ENCODE peak calls at places on chromosomes 12 and 14, in five cellular contexts. W, Q, M, D and F are unnamed samples.

GRCh38 chr12:4526923-4527546 is 11.7 kb upstream of the RAD51AP1 start:
- DNase-seq in W (no peak), Q (no peak), M (no peak), D (no peak), F (no peak)

GRCh38 chr14:35435177-35435576 is 30.6 kb upstream of the NFKBIA start:
- DNase-seq in W (no peak), Q (no peak), M (no peak), D (no peak), F (no peak)

GRCh38 chr14:98958048-98959031 is 313.7 kb downstream of the BCL11B start:
- DNase-seq in W (no peak), Q (no peak), M (no peak), D (no peak), F (no peak)

GRCh38 chr14:67704484-67705089 is 2.9 kb downstream of the RDH12 start:
- DNase-seq in W (no peak), Q (peak), M (peak), D (peak), F (no peak)

GRCh38 chr12:27969901-27970390 is 2.6 kb downstream of the PTHLH start:
- DNase-seq in W (no peak), Q (peak), M (peak), D (peak), F (no peak)

GRCh38 chr12:113247123-113248045 is 26.1 kb downstream of the TPCN1 start:
- DNase-seq in W (no peak), Q (no peak), M (peak), D (no peak), F (no peak)

GRCh38 chr14:26216797-26217196 is 381.0 kb downstream of the NOVA1 start:
- DNase-seq in W (no peak), Q (no peak), M (no peak), D (no peak), F (no peak)

GRCh38 chr12:42255221-42255874 is 17.3 kb upstream of the YAF2 start:
- DNase-seq in W (no peak), Q (no peak), M (no peak), D (no peak), F (no peak)

GRCh38 chr14:73252491-73253322 is 15.4 kb downstream of the PAPLN start:
- DNase-seq in W (no peak), Q (no peak), M (no peak), D (no peak), F (no peak)

GRCh38 chr14:68677901-68678300 is 115.0 kb downstream of the ZFP36L1 start:
- DNase-seq in W (no peak), Q (no peak), M (no peak), D (no peak), F (no peak)

GRCh38 chr12:63206908-63207307 is 55.9 kb upstream of the AVPR1A start:
- DNase-seq in W (no peak), Q (no peak), M (peak), D (no peak), F (peak)

GRCh38 chr12:14841761-14842160 is 1.6 kb downstream of the ART4 start:
- DNase-seq in W (peak), Q (no peak), M (peak), D (no peak), F (peak)

GRCh38 chr12:10365716-10366433 is 24.0 kb downstream of the KLRK1 start:
- DNase-seq in W (no peak), Q (peak), M (no peak), D (no peak), F (no peak)

GRCh38 chr14:50829472-50830043 is 1.4 kb downstream of the NIN start:
- DNase-seq in W (no peak), Q (peak), M (no peak), D (no peak), F (no peak)

GRCh38 chr14:58637391-58638230 is at the start of gene DACT1:
- DNase-seq in W (peak), Q (peak), M (peak), D (no peak), F (no peak)

GRCh38 chr12:41466300-41466699 is 278.2 kb downstream of the PDZRN4 start:
- DNase-seq in W (no peak), Q (no peak), M (no peak), D (no peak), F (no peak)

GRCh38 chr12:29438752-29439408 is 57.9 kb upstream of the ERGIC2 start:
- DNase-seq in W (no peak), Q (no peak), M (no peak), D (no peak), F (no peak)

GRCh38 chr12:29437575-29437974 is 56.6 kb upstream of the ERGIC2 start:
- DNase-seq in W (no peak), Q (no peak), M (no peak), D (no peak), F (no peak)

DNA sequence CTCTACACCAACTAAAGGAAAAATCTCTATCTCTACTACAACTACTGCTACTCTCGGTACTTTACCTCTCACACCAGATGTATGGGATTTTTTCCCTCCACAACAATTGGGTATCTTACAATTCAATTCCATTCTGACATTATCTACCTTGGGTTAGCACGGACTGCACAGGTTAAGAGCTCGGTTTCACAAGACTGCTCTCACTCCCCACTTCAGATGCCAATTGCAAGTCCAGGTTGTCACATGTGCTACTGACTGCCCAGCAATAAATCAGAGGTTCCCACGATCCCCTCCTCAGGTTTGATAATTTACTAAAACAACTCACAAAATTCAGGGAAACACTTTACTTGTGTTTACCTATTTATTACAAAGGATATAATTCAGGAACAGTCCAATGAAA is 58.0 kb downstream of the OVCH1 start:
- DNase-seq in W (no peak), Q (no peak), M (no peak), D (no peak), F (no peak)
- TF ChIP-seq CTCF in W (no peak), Q (no peak), M (no peak), D (no peak), F (no peak)

GRCh38 chr14:52051251-52051650 is 17.6 kb downstream of the NID2 start:
- DNase-seq in W (no peak), Q (no peak), M (no peak), D (no peak), F (no peak)
- TF ChIP-seq CTCF in W (no peak), Q (no peak), M (no peak), D (no peak), F (no peak)

DNA sequence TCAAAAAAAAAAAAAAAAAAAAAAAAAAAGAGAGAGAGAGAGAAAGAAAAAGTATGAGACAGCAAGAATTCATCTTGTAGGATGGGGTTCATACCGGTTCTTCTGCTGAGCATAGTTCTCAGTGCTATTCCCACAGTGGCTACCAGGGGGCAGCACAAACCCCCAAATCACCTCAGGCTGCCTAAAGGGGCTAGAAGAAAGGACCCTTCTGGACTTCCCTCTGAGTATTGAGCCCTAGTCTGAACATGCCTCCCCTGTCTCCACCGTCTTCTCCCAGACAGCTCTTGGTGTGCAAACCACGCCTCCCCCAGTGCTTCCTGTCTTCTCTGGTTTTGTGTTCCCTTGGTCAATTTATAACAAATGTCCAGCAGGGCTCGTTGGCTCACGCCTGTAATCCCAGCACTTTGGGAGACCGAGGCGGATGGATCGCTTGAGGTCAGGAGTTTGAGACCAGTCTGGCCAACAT is 31.3 kb upstream of the SMUG1 start:
- DNase-seq in W (no peak), Q (peak), M (peak), D (no peak), F (no peak)
- TF ChIP-seq CTCF in W (peak), Q (peak), M (peak), D (peak), F (peak)

GRCh38 chr14:65939184-65939583 is 526.7 kb downstream of the FUT8 start:
- DNase-seq in W (no peak), Q (no peak), M (no peak), D (no peak), F (no peak)

GRCh38 chr14:65938738-65939137 is 526.2 kb downstream of the FUT8 start:
- DNase-seq in W (no peak), Q (no peak), M (no peak), D (no peak), F (no peak)

GRCh38 chr14:65941091-65941490 is 528.6 kb downstream of the FUT8 start:
- DNase-seq in W (no peak), Q (no peak), M (no peak), D (no peak), F (no peak)

GRCh38 chr14:65937804-65938316 is 525.3 kb downstream of the FUT8 start:
- DNase-seq in W (no peak), Q (no peak), M (no peak), D (no peak), F (no peak)

DNA sequence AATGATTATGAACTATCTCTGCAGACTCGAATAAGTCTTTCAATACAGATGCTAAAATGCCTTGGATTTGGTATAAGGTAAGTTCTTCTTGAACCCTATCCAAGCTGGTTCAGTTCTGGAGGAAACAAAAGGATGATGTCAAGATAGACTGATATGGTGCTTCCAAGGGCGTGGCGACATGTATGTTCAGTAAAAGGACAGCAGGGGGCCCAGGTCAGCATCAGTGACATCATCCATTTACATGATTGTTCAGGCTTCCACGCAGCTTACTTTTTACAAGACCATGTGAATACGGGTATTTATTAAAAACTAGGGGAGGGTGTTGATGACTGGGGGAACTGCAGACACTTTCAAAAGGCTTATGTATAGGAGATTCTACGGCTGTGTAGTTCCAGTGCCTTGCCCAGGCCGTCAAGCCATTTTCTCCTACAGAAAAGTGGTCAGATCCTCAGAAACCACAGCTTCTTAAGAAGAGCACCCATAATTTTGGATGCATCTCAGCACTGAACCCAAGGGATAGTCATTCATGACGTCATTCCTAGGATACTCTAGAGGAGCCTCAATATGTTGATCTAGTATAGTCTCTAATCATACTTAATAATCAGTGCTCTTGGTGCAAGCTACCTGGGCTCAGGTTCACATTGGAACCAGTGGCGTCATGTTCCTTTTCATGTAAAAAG is 527.7 kb downstream of the FUT8 start:
- DNase-seq in W (no peak), Q (peak), M (no peak), D (no peak), F (no peak)
- TF ChIP-seq CTCF in W (no peak), Q (peak), M (no peak), D (peak), F (peak)

DNA sequence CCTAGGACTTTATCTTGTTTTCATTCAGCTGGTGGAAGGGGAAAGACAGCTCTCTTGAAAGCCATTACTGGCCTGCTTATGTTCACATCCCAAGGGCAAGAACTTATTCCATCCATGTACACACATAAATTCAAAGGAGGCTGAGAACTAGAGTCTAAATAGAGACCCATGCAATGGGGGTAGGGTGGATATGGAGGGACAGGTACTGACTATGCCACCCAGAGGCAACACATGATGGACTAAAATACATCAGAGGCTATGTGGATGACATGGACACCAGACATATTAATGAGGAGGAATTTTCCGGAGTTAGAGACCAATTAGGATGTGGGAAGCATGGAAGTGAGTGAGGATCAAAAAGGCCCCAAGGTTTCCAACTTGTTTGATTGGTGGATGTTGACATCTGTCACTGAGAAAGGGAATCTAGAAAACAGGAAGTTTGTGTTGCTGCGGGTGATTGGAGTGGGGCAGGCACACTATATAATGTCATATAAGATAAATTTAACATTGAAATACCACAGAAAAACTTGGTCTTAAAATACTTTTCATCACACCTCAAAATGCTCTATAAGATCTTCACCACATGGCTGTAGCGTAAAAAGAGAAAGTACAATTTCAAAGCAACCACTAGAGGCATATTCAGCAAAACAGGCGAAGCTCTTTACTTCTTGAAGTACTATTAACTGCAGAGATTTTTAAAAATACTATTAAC is 130.4 kb downstream of the GRIP1 start:
- DNase-seq in W (no peak), Q (peak), M (no peak), D (no peak), F (no peak)
- TF ChIP-seq CTCF in W (no peak), Q (peak), M (no peak), D (peak), F (peak)

GRCh38 chr14:54976316-54976715 is 50.6 kb downstream of the WDHD1 start:
- DNase-seq in W (no peak), Q (no peak), M (no peak), D (peak), F (peak)

GRCh38 chr14:54985156-54985555 is 41.7 kb downstream of the WDHD1 start:
- DNase-seq in W (no peak), Q (no peak), M (no peak), D (no peak), F (no peak)

GRCh38 chr14:54975856-54976255 is 51.0 kb downstream of the WDHD1 start:
- DNase-seq in W (no peak), Q (no peak), M (no peak), D (no peak), F (no peak)

GRCh38 chr14:54979039-54979438 is 47.9 kb downstream of the WDHD1 start:
- DNase-seq in W (no peak), Q (no peak), M (no peak), D (no peak), F (no peak)

DNA sequence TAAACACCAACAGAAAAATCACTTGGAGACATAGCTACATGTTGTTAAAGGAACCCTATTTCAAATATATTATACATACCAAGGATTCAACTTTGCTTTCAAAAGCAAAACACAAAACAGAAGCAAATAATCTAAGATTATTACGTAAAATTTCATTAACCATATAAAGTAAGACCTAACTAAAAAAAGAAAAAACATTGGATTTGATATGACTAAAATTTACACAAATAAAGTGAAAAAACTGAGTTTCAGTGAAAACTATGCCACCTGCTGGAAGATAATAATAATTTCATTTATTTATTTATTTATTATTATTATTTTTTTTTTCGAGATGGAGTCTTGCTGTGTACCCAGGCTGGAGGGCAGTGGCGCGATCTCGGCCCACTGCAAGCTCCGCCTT is 45.2 kb downstream of the WDHD1 start:
- DNase-seq in W (no peak), Q (no peak), M (no peak), D (no peak), F (no peak)
- TF ChIP-seq CTCF in W (no peak), Q (peak), M (peak), D (no peak), F (no peak)